ENCODE peak calls at places on chromosomes 2 and 18, in nine cellular contexts. F, P, R, Y, T, H, E, V and I are unnamed samples.

GRCh38 chr18:24799720-24800119 is 339.3 kb downstream of the HRH4 start:
- DNase-seq in P (no peak), V (no peak), H (no peak), R (no peak), F (no peak), Y (no peak), T (no peak), E (no peak), I (no peak)

GRCh38 chr2:55961318-55961911 is 37.8 kb upstream of the EFEMP1 start:
- DNase-seq in V (peak; percentile 29), E (no peak), P (peak; percentile 74), R (no peak), T (no peak), Y (peak; percentile 51), F (peak; percentile 66), H (no peak), I (peak; percentile 47)

GRCh38 chr2:234420406-234420805 is 76.5 kb downstream of the ARL4C start:
- DNase-seq in T (no peak), F (no peak), V (no peak), E (no peak), H (peak; percentile 30), P (peak; percentile 23), R (no peak), Y (peak; percentile 33), I (no peak)

GRCh38 chr2:54103454-54104314 is 11.7 kb upstream of the ACYP2 start:
- DNase-seq in Y (peak; percentile 33), P (peak; percentile 78), T (peak; percentile 28), V (peak; percentile 43), R (peak; percentile 35), E (peak; percentile 44), H (peak; percentile 71), F (peak; percentile 85), I (peak; percentile 72)

GRCh38 chr18:24497052-24497754 is 36.8 kb downstream of the HRH4 start:
- DNase-seq in T (no peak), P (no peak), E (no peak), V (no peak), H (no peak), R (no peak), F (no peak), Y (no peak), I (no peak)

GRCh38 chr2:173248381-173248780 is 106.3 kb upstream of the CDCA7 start:
- DNase-seq in H (no peak), E (no peak), Y (no peak), R (no peak), P (no peak), V (no peak), T (no peak), F (no peak), I (no peak)

GRCh38 chr2:216618785-216619184 is 14.4 kb upstream of the IGFBP2 start:
- DNase-seq in H (no peak), R (no peak), T (no peak), P (peak; percentile 50), F (no peak), E (no peak), V (no peak), Y (peak; percentile 31), I (no peak)

GRCh38 chr2:128607440-128607839 is 288.8 kb upstream of the HS6ST1 start:
- DNase-seq in V (no peak), H (no peak), Y (no peak), R (no peak), F (no peak), T (no peak), P (no peak), E (no peak), I (no peak)

GRCh38 chr2:233448220-233448559 is 93.9 kb downstream of the DGKD start:
- DNase-seq in E (no peak), P (peak; percentile 62), F (no peak), V (peak; percentile 10), H (no peak), Y (peak; percentile 37), R (no peak), T (no peak), I (no peak)

GRCh38 chr2:197803033-197803444 is 1.4 kb upstream of the PLCL1 start:
- DNase-seq in E (no peak), V (peak; percentile 80), H (no peak), P (peak; percentile 77), F (peak; percentile 71), R (no peak), T (peak; percentile 25), Y (peak; percentile 58), I (peak; percentile 56)

GRCh38 chr2:218293715-218294429 is 1.6 kb upstream of the TMBIM1 start:
- DNase-seq in F (no peak), E (no peak), R (no peak), V (no peak), T (no peak), P (no peak), Y (no peak), H (no peak), I (no peak)

GRCh38 chr2:218291934-218292699 is at the start of gene TMBIM1:
- DNase-seq in T (peak; percentile 83), V (peak; percentile 81), R (peak; percentile 75), Y (peak; percentile 89), E (peak; percentile 88), H (peak; percentile 76), P (peak; percentile 86), F (peak; percentile 82), I (peak; percentile 59)

GRCh38 chr2:218291318-218291933 is 877 bp downstream of the TMBIM1 start:
- DNase-seq in P (no peak), F (no peak), Y (no peak), H (peak; percentile 45), T (no peak), V (no peak), E (no peak), R (no peak), I (no peak)

GRCh38 chr2:218294430-218294999 is 2.2 kb upstream of the TMBIM1 start:
- DNase-seq in R (no peak), V (no peak), E (peak; percentile 64), H (no peak), Y (no peak), T (no peak), F (no peak), P (no peak), I (no peak)

GRCh38 chr2:218292700-218293014 is 354 bp upstream of the TMBIM1 start:
- DNase-seq in H (no peak), T (no peak), V (no peak), P (no peak), R (no peak), E (no peak), F (no peak), Y (no peak), I (no peak)
- TF ChIP-seq CTCF in H (no peak), T (peak; percentile 12), V (no peak), P (peak; percentile 4), R (no peak), E (no peak), F (no peak), Y (no peak), I (no peak)

GRCh38 chr18:78962098-78962497 is 17.5 kb upstream of the SALL3 start:
- DNase-seq in E (no peak), P (no peak), R (no peak), F (no peak), T (no peak), Y (no peak), H (no peak), V (no peak), I (no peak)
- H3K27ac ChIP-seq in E (no peak overlapping the region), P (no peak overlapping the region), R (no peak overlapping the region), F (no peak overlapping the region), T (no peak overlapping the region), Y (no peak overlapping the region), H (no peak overlapping the region), V (no peak overlapping the region), I (no peak overlapping the region)

DNA sequence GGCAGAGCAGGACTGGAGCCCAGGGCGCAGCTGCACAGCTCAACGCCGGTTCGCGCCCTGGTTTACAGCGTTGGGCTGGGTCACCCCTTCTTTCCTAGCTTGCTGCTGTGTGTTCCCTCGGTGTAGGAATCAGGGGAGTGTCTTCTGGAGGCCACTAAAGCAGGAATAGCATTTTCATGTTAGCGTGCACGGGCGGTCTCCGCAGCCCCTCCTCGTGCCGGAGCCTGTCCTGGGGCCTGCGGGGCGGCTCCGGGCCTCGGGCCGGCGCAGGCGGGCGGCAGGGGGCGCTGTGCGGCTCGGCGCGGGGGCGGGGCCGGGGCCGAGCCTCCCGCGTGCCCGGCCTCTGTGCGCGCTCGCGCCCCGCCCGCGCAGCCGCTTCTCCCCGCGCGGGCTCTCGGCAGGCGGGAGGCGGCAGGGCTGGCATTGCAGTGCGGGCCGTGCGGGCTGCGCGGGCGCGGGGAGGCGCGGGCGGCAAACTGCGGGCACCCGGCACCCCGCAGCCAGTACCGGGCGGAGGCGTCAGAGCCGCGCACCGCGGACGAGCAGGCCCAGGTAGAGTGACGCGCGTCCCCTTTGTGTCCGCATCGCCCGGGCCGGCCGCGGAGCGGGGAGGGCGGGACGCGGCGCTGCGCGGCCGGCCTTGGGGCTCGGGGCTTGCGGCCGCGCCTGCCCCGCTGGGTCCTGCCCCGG is at the start of gene RNF144A:
- DNase-seq in T (peak; percentile 66), R (peak; percentile 69), H (peak; percentile 46), V (peak; percentile 84), Y (peak; percentile 88), E (peak; percentile 77), P (peak; percentile 67), F (peak; percentile 72), I (no peak)
- TF ChIP-seq CTCF in T (peak; percentile 46), R (peak; percentile 60), H (peak; percentile 60), V (peak; percentile 40), Y (peak; percentile 47), E (peak; percentile 44), P (peak; percentile 36), F (peak; percentile 31), I (peak; percentile 8)

DNA sequence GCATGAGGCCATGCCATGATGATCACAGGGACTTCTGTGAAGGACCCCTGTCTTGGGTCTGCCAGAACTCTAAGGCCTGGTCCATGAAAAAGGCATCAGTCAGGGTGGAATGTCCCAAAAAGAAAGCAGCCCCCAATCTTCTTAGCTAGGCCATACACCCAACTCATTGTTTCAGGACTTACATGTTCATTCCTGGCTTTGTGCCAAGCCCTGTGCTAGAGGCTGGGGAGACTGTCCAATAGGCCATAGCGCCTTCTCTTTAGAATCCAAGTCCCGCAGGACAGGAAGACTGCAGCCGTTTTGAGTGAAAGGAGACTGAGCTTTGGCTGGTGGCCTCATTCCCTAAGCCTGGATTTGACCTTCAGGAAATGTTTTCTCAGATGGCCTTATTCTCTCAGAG is 247.3 kb downstream of the PRKCE start:
- DNase-seq in T (peak; percentile 77), P (no peak), F (no peak), R (no peak), V (no peak), Y (no peak), E (peak; percentile 52), H (no peak), I (no peak)
- H3K27ac ChIP-seq in T (no peak overlapping the region), P (no peak overlapping the region), F (no peak overlapping the region), R (no peak overlapping the region), V (no peak overlapping the region), Y (no peak overlapping the region), E (no peak overlapping the region), H (no peak overlapping the region), I (no peak overlapping the region)